ENCODE peak calls at places on chromosomes 11 and 22, in four cellular contexts. N, X, M and H are unnamed samples.

GRCh38 chr11:28939381-28939780 is 831.2 kb downstream of the METTL15 start:
- DNase-seq in M (no peak), N (no peak), X (no peak), H (no peak)

GRCh38 chr22:37511368-37512104 is 7.7 kb downstream of the CARD10 start:
- DNase-seq in N (no peak), M (no peak), X (no peak), H (no peak)

GRCh38 chr22:50327711-50328019 is 853 bp upstream of the DENND6B start:
- DNase-seq in N (no peak), M (no peak), X (no peak), H (no peak)

GRCh38 chr11:67120881-67121710 is 2.0 kb downstream of the KDM2A start:
- DNase-seq in X (no peak), M (peak), N (peak), H (no peak)

GRCh38 chr11:30919389-30920172 is 333.4 kb upstream of the MPPED2 start:
- DNase-seq in M (no peak), N (no peak), X (no peak), H (no peak)

GRCh38 chr11:106076421-106076922 is 675 bp downstream of the KBTBD3 start:
- DNase-seq in X (no peak), N (peak), M (no peak), H (no peak)

GRCh38 chr11:17384002-17384511 is 4.4 kb downstream of the KCNJ11 start:
- DNase-seq in N (peak), X (peak), M (peak), H (no peak)

GRCh38 chr11:41789376-41789775 is 329.9 kb upstream of the LRRC4C start:
- DNase-seq in N (no peak), M (no peak), X (no peak), H (no peak)

GRCh38 chr22:41857160-41857859 is 24.4 kb downstream of the SREBF2 start:
- DNase-seq in M (peak), X (no peak), N (peak), H (no peak)

GRCh38 chr11:117703209-117703608 is 93.8 kb downstream of the DSCAML1 start:
- DNase-seq in N (no peak), M (no peak), X (no peak), H (no peak)

GRCh38 chr11:429931-430456 is 11.8 kb downstream of the ANO9 start:
- DNase-seq in M (no peak), N (no peak), X (no peak), H (no peak)

GRCh38 chr11:70203749-70204465 is 811 bp downstream of the FADD start:
- DNase-seq in X (no peak), N (peak), M (peak), H (peak)

GRCh38 chr11:111624602-111625001 is 22.4 kb downstream of the SIK2 start:
- DNase-seq in N (no peak), M (peak), X (no peak), H (no peak)

GRCh38 chr11:67508486-67509121 is 642 bp upstream of the CDK2AP2 start:
- DNase-seq in M (peak), N (peak), X (peak), H (peak)

GRCh38 chr22:17911312-17911705 is 113.1 kb downstream of the MICAL3 start:
- DNase-seq in N (no peak), X (no peak), M (no peak), H (no peak)

GRCh38 chr22:23289851-23290724 is 109.8 kb downstream of the BCR start:
- DNase-seq in N (peak), X (no peak), M (peak), H (no peak)

GRCh38 chr11:90895850-90896249 is 673.0 kb upstream of the CHORDC1 start:
- DNase-seq in M (no peak), N (no peak), X (no peak), H (no peak)

GRCh38 chr11:96257972-96258951 is 84.7 kb downstream of the MAML2 start:
- DNase-seq in X (no peak), N (no peak), M (peak), H (no peak)

GRCh38 chr11:44374001-44374400 is 64.1 kb upstream of the ALX4 start:
- DNase-seq in X (no peak), N (no peak), M (no peak), H (no peak)

GRCh38 chr22:32823024-32823730 is 21.7 kb downstream of the TIMP3 start:
- DNase-seq in N (peak), M (peak), X (no peak), H (no peak)

GRCh38 chr22:46108564-46109473 is 41.5 kb upstream of the PPARA start:
- DNase-seq in X (peak), M (peak), N (peak), H (no peak)

DNA sequence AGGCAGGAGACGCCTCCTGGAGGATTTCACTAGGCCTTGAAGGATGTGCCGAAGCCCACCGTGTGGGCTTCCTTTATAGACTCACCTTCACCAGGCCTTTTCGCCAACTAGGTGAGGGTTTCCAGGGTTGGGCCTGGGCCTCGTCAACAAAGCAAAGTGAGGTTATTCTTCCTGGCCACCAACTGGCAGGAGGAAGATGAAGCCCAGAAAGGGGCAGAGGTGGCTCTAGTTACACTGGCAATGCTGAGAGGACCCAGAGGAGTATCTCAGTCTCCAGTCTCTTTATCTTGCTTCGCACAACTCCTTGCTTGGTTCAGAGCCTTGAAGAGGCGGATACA is 400 bp upstream of the RELT start:
- DNase-seq in N (no peak), X (no peak), M (no peak), H (no peak)
- H3K27ac ChIP-seq in N (peak), X (peak), M (peak), H (peak)

GRCh38 chr11:13333456-13333957 is 55.9 kb downstream of the BMAL1 start:
- DNase-seq in M (no peak), X (no peak), N (peak), H (no peak)

GRCh38 chr11:13336246-13336873 is 58.8 kb downstream of the BMAL1 start:
- DNase-seq in M (no peak), X (peak), N (no peak), H (no peak)

GRCh38 chr11:13334068-13334785 is 56.6 kb downstream of the BMAL1 start:
- DNase-seq in M (no peak), X (no peak), N (no peak), H (no peak)

GRCh38 chr11:13337986-13338436 is 60.4 kb downstream of the BMAL1 start:
- DNase-seq in M (peak), X (no peak), N (no peak), H (no peak)

DNA sequence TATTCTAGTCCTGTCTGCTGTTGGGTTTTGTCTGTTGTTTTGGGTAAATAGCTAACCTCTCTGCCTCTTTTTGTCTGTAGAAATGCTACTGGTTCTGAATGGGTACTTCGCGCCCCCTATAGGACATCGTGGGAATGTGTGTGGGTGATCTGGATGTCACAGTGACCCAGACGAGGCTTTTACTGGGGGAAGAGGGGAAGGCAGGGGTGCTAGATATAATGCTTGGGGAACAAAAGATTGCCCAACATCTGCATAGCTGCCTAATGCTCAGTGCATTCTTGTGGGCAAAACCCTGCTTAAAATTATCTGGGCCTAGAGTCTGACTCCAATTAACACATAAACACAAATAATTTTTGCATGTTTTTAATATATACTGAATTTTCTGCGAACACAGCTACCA is 57.7 kb downstream of the BMAL1 start:
- DNase-seq in N (peak), X (peak), M (peak), H (no peak)
- TF ChIP-seq CTCF in N (peak), X (peak), M (peak), H (peak)

DNA sequence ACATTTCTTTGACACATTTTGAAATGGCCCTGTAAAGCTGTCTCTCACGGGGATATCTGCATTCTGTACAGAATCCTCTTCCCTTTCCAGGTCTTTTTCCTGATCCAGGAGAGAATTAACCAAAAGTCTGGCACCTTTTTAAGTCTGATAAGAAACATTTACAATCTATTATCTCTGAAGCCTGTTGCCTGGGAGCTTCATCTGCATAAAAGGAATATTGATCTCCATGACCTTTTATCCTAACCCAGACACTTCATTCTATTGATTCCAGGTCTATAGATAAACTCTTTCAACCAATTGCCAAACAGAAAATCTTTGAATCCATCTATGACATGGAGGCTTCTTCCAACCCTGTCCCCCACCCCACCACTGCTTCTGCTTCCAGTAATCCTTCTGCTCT is 33.7 kb upstream of the EI24 start:
- DNase-seq in X (no peak), N (no peak), M (no peak), H (no peak)
- H3K4me3 ChIP-seq in X (no peak), N (no peak), M (no peak), H (no peak)

DNA sequence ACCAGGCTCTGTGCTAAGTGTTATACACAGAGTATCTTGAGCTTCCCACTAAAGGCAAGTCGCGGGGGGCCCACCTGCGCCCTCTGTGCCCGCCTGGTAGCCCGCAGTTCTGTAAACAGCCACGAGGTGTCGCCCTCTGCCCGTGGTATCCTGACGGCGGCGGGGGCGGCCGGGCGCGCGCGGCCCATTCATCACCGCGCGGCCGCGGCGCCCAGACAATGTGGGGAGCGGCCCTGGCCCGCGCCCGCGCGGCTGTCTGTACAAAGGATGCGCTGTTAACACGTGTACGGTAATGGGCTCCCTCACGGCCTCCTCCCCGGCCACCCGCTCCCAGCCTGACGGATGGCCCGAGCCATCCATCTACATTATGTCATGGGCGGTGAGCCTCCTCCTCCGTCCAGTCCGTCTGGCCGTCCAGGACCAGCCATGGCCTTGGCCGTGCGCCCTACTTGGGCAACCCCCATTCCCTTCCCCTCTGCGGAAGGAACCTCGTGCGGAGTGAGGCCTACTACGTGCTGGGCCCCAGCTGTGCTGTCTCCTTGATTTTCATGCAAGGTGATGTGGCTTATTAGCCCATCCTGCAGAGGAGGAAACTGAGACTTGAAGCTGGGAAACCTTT is 99.4 kb downstream of the MIAT start:
- DNase-seq in M (peak), N (peak), X (peak), H (no peak)
- H3K27ac ChIP-seq in M (no peak), N (no peak), X (no peak), H (no peak)

GRCh38 chr11:124719534-124719933 is 20.2 kb upstream of the NRGN start:
- DNase-seq in N (no peak), M (no peak), X (no peak), H (no peak)

GRCh38 chr11:124718801-124719200 is 20.9 kb upstream of the NRGN start:
- DNase-seq in M (no peak), X (no peak), N (no peak), H (no peak)

GRCh38 chr11:124724854-124725718 is 14.7 kb upstream of the NRGN start:
- DNase-seq in X (no peak), N (peak), M (no peak), H (no peak)

GRCh38 chr11:124725719-124726105 is 14.0 kb upstream of the NRGN start:
- DNase-seq in N (no peak), M (peak), X (no peak), H (no peak)

DNA sequence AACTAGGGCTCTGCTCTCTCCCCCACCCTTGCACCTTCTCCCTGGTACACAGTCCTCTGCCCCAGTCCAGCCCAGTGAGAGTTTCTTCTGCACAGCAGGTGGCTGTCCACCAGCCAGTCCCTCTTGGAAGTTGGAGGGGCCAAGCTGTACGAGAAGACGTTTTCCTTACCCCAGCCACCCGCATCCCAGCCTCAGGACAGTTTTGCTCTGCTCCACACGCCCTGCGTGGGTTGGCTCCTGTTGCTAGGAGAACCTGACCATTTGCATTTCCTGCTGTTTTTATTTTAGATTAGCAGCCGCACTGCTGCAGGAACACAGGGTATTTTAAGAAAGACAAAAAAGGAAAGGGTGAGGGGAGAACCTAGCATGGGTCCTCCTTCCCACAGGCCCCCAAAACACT is 17.6 kb upstream of the NRGN start:
- DNase-seq in X (no peak), N (no peak), M (no peak), H (no peak)
- TF ChIP-seq CTCF in X (no peak), N (no peak), M (no peak), H (no peak)

DNA sequence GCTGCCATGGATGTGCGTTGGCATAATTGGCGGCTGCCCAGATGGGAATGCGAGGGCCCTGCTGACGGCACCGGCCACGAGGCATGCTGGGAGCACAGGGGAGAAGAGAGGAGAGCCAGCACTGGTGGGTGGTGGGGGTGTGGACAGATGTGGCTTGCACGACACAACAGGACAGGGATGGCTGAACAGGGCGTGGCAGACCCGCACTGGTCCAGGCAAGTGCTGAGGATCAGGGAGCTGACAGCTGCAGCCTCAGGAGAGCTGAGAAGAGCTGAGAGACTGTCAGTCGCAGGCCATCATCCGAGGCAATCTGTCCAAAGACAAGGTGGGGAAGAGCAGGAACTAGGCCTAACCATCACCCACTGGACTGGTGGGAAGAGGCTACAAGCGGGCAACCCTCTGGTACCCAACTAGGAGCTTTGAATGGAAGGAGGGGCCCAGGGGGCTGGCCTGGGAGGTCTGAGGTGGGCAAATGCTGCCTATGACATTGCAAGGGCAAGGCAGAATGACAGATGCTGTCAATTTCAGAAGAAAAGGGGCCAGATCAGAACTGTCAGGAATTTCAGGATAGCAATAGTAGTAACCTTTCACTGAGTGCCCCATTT is 2.4 kb downstream of the GNB1L start:
- DNase-seq in X (no peak), N (no peak), M (no peak), H (no peak)
- H3K4me3 ChIP-seq in X (no peak), N (no peak), M (no peak), H (no peak)

GRCh38 chr11:86523738-86524602 is 148.4 kb downstream of the ME3 start:
- DNase-seq in N (no peak), M (peak), X (no peak), H (no peak)
- H3K27ac ChIP-seq in N (peak), M (peak), X (peak), H (peak)

DNA sequence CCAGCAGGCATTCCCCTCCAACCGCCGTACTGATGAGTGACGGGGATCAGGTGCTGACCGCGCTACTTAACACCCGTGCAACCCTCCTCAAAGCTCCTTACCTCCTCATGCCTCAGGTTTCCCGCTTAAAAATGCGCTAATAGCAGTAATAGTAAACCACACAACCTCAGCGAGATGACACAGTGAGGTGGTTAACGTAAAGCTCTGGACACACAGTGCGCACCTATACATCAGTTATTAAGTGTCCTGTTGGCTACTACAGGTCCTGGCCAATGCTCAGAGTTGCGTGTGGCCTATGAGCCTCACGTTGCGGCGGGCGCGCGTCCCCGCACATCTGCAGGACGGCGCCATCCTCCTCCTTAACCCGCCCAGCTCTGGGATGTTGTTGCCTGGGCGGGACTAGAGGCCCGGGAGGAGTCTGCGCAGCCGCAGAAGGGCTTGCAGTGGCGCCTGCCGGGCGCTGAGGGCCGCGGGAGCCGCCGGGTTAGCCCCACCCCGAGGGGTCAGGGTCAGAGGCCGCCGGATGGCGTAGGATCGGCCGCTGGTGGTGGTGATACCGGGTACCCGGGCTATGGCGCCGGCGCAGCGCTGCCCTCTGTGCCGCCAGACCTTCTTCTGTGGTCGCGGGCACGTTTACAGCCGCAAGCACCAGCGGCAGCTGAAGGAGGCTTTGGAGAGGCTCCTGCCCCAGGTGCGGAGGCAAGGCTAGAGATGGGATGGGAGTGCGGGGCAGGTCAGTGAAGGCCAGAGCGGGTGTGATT is at the start of gene CENATAC:
- DNase-seq in N (peak), M (peak), X (peak), H (peak)
- TF ChIP-seq CTCF in N (peak), M (no peak), X (peak), H (no peak)

GRCh38 chr22:31253949-31254348 is 38.3 kb downstream of the PIK3IP1 start:
- DNase-seq in N (peak), M (no peak), X (peak), H (no peak)
- H3K4me3 ChIP-seq in N (no peak), M (no peak), X (no peak), H (no peak)

GRCh38 chr11:94326947-94327346 is 22.6 kb downstream of the IZUMO1R start:
- DNase-seq in N (no peak), X (no peak), M (no peak), H (no peak)

GRCh38 chr11:94330789-94331188 is 26.4 kb downstream of the IZUMO1R start:
- DNase-seq in X (no peak), M (no peak), N (no peak), H (no peak)

GRCh38 chr11:94332814-94333213 is 28.4 kb downstream of the IZUMO1R start:
- DNase-seq in N (no peak), M (no peak), X (no peak), H (no peak)

GRCh38 chr11:94328587-94329080 is 24.3 kb downstream of the IZUMO1R start:
- DNase-seq in X (no peak), M (no peak), N (no peak), H (no peak)

DNA sequence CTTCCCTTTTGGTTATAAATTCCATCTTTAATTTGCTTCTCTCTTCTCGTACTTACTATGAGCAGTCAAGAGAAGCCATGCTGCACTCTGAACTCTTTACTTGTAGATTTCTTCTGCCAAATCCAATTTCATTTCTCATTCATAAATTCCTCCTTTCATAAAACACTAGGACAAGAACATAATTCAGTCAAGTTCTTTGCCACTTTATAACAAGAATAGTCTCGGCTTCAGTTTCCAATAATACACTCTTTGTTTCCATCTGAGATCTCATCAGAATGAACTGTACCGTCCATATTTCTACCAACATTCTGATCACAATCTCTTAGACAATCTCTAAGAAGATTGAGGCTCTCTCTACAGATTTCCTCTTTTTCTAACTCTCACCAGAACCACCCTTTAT is 25.1 kb downstream of the IZUMO1R start:
- DNase-seq in X (no peak), N (no peak), M (no peak), H (no peak)
- H3K27ac ChIP-seq in X (no peak), N (no peak), M (no peak), H (no peak)